ENCODE peak calls at places on chromosomes 13 and 19, in nine cellular contexts. J is heart left ventricle, F is RWPE2, O is transverse colon, R is adrenal gland, V is breast epithelium, W is IMR-90, Y is endodermal cell, B is SK-N-SH. T is an unnamed sample.

GRCh38 chr19:2537544-2537943 is 61.6 kb downstream of the GADD45B start:
- DNase-seq in W (no peak), J (no peak), Y (no peak), R (no peak), V (no peak), O (no peak), B (no peak), F (no peak), T (no peak)

GRCh38 chr19:400976-401835 is 7.7 kb downstream of the C2CD4C start:
- DNase-seq in B (no peak), Y (no peak), W (no peak), J (peak; percentile 14), V (no peak), R (no peak), O (no peak), F (peak; percentile 46), T (no peak)

GRCh38 chr19:30229524-30230174 is 142.5 kb upstream of the ZNF536 start:
- DNase-seq in Y (peak; percentile 64), R (peak; percentile 24), B (peak; percentile 78), J (no peak), V (no peak), F (no peak), W (peak; percentile 4), O (no peak), T (no peak)

GRCh38 chr19:732325-733069 is 18.4 kb upstream of the MISP start:
- DNase-seq in F (no peak), J (no peak), W (no peak), B (no peak), O (no peak), V (no peak), Y (no peak), R (no peak), T (no peak)

GRCh38 chr19:42323852-42324654 is 1.4 kb upstream of the MEGF8 start:
- DNase-seq in V (no peak), R (no peak), W (no peak), B (peak; percentile 54), J (no peak), F (no peak), Y (peak; percentile 73), O (peak; percentile 32), T (no peak)

GRCh38 chr19:53553865-53554791 is 16.2 kb downstream of the ZNF331 start:
- DNase-seq in R (peak; percentile 91), O (peak; percentile 88), Y (no peak), B (peak; percentile 89), V (peak; percentile 87), W (peak; percentile 93), F (peak; percentile 80), J (peak; percentile 90), T (peak; percentile 56)

GRCh38 chr19:35643255-35644205 is 2.0 kb downstream of the ETV2 start:
- DNase-seq in R (peak; percentile 84), B (peak; percentile 96), V (peak; percentile 73), F (peak; percentile 86), O (peak; percentile 91), J (peak; percentile 81), W (peak; percentile 60), Y (peak; percentile 95), T (no peak)

GRCh38 chr19:4638330-4638729 is 986 bp upstream of the TNFAIP8L1 start:
- DNase-seq in O (no peak), F (no peak), Y (no peak), W (no peak), J (peak; percentile 79), V (no peak), B (no peak), R (peak; percentile 32), T (no peak)

GRCh38 chr13:45781553-45782326 is 69.8 kb downstream of the SIAH3 start:
- DNase-seq in F (peak; percentile 69), W (no peak), V (no peak), J (peak; percentile 82), B (peak; percentile 90), Y (no peak), O (peak; percentile 50), R (peak; percentile 27), T (peak; percentile 4)

GRCh38 chr13:33676700-33677048 is 141.3 kb upstream of the RFC3 start:
- DNase-seq in F (no peak), R (peak; percentile 43), Y (no peak), J (peak; percentile 60), V (peak; percentile 69), B (peak; percentile 66), O (peak; percentile 58), W (peak; percentile 21), T (no peak)

GRCh38 chr19:6737284-6737872 is at the start of gene GPR108:
- DNase-seq in V (peak; percentile 100), O (peak; percentile 100), B (peak; percentile 96), F (peak; percentile 98), Y (peak; percentile 100), W (peak; percentile 100), R (peak; percentile 99), J (peak; percentile 100), T (peak; percentile 99)

GRCh38 chr13:80923907-80924306 is 583.0 kb upstream of the SPRY2 start:
- DNase-seq in Y (no peak), W (no peak), O (no peak), R (no peak), B (peak; percentile 3), V (no peak), J (no peak), F (no peak), T (no peak)

GRCh38 chr19:20787766-20788165 is 11.7 kb downstream of the ZNF66 start:
- DNase-seq in R (no peak), Y (no peak), W (peak; percentile 0), J (no peak), F (no peak), O (no peak), B (no peak), V (no peak), T (no peak)

GRCh38 chr13:87680298-87680697 is 9.1 kb downstream of the SLITRK5 start:
- DNase-seq in J (no peak), O (no peak), B (peak; percentile 5), F (no peak), Y (no peak), R (no peak), W (no peak), V (no peak), T (no peak)

GRCh38 chr13:24502567-24503375 is 9.8 kb downstream of the PARP4 start:
- DNase-seq in J (no peak), V (peak; percentile 22), Y (peak; percentile 61), R (peak; percentile 69), O (peak; percentile 62), B (no peak), F (peak; percentile 61), W (peak; percentile 53), T (no peak)

GRCh38 chr13:24503376-24503690 is 9.2 kb downstream of the PARP4 start:
- DNase-seq in F (no peak), J (no peak), W (no peak), Y (no peak), V (no peak), O (peak; percentile 39), B (no peak), R (no peak), T (no peak)

GRCh38 chr13:24497742-24498141 is 14.8 kb downstream of the PARP4 start:
- DNase-seq in J (no peak), B (no peak), R (no peak), F (no peak), W (no peak), Y (no peak), V (no peak), O (no peak), T (no peak)

GRCh38 chr13:24505256-24505655 is 7.3 kb downstream of the PARP4 start:
- DNase-seq in Y (no peak), O (no peak), B (no peak), F (no peak), J (no peak), W (no peak), V (no peak), R (no peak), T (no peak)

DNA sequence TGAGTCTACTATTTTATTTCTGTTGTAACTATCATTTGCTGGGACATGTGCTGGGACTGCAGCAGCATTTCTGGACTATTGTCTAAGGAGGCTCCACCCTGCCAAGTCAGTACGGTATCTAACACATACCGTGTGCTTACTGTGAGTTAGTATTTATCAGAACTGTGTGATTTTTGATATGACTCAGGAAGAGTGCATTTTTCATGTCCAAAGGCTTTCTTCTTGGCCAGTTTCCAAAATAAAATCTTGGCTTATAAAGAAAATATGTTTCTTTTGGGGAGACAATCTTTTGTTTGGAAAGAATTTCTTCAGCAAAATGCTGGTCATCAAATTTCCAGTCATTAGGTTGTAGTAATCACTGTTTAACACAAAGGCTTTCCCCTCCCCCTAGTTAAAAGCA is 11.6 kb downstream of the PARP4 start:
- DNase-seq in R (no peak), W (peak; percentile 73), B (no peak), Y (no peak), V (no peak), O (no peak), F (no peak), J (no peak), T (no peak)
- H3K27ac ChIP-seq in R (peak overlapping the region; percentile 21), W (no peak overlapping the region), B (peak overlapping the region; percentile 16), Y (no peak overlapping the region), V (no peak overlapping the region), O (no peak overlapping the region), F (peak overlapping the region; percentile 70), J (no peak overlapping the region), T (no peak overlapping the region)

GRCh38 chr13:42041684-42042035 is 6.8 kb upstream of the DGKH start:
- DNase-seq in Y (peak; percentile 86), J (peak; percentile 51), F (peak; percentile 61), V (peak; percentile 44), O (peak; percentile 62), R (peak; percentile 51), B (peak; percentile 75), W (peak; percentile 63), T (peak; percentile 2)
- TF ChIP-seq CTCF in Y (peak; percentile 75), J (peak; percentile 57), F (peak; percentile 50), V (no peak), O (peak; percentile 56), R (peak; percentile 22), B (peak; percentile 63), W (peak; percentile 56), T (peak; percentile 51)

GRCh38 chr13:30559274-30559673 is 58.4 kb upstream of the USPL1 start:
- DNase-seq in J (no peak), O (no peak), Y (no peak), B (no peak), V (no peak), R (no peak), W (no peak), F (no peak), T (no peak)
- H3K36me3 ChIP-seq in J (no peaks in the 10 kb centered on the region), O (no peaks in the 10 kb centered on the region), Y (no peaks in the 10 kb centered on the region), B (no peaks in the 10 kb centered on the region), V (no peaks in the 10 kb centered on the region), R (no peaks in the 10 kb centered on the region), W (no peaks in the 10 kb centered on the region), F (no peaks in the 10 kb centered on the region), T (no peaks in the 10 kb centered on the region)

GRCh38 chr19:50933640-50934039 is 19.2 kb downstream of the KLK5 start:
- DNase-seq in O (no peak), F (no peak), R (no peak), V (no peak), W (peak; percentile 24), Y (no peak), B (no peak), J (no peak), T (no peak)
- H3K27ac ChIP-seq in O (no peak overlapping the region), F (peak overlapping the region; percentile 66), R (no peak overlapping the region), V (no peak overlapping the region), W (no peak overlapping the region), Y (no peak overlapping the region), B (no peak overlapping the region), J (no peak overlapping the region), T (no peak overlapping the region)